ENCODE peak calls at places on chromosome 1, in nine cellular contexts. S is cardiac muscle cell; B is heart right ventricle; O is AG04450; V is hepatocyte; C is effector memory CD4-positive, alpha-beta T cell; E is PC-3; R is body of pancreas; Q is upper lobe of right lung. H is an unnamed sample.

GRCh38 chr1:151898519-151898991 is 10.8 kb downstream of the THEM4 start:
- DNase-seq in Q (no peak), S (no peak), V (no peak), O (no peak), C (peak; percentile 71), B (no peak), R (no peak), E (no peak), H (no peak)

GRCh38 chr1:29687601-29688244 is 451.4 kb downstream of the PTPRU start:
- DNase-seq in B (no peak), Q (peak; percentile 6), S (no peak), O (no peak), V (no peak), R (no peak), E (no peak), C (no peak), H (no peak)

GRCh38 chr1:203144661-203145060 is 17.1 kb downstream of the ADORA1 start:
- DNase-seq in S (no peak), R (peak; percentile 54), C (no peak), O (no peak), E (peak; percentile 35), V (no peak), B (no peak), Q (no peak), H (no peak)

GRCh38 chr1:229150518-229150917 is 120.4 kb upstream of the RAB4A start:
- DNase-seq in B (no peak), Q (no peak), O (no peak), E (no peak), C (no peak), R (no peak), V (no peak), S (no peak), H (no peak)

GRCh38 chr1:80218112-80218511 is 1211.6 kb upstream of the ADGRL4 start:
- DNase-seq in C (no peak), E (peak; percentile 77), B (no peak), V (peak; percentile 69), Q (no peak), R (no peak), O (peak; percentile 11), S (peak; percentile 55), H (no peak)

GRCh38 chr1:219125342-219125741 is 48.3 kb upstream of the LYPLAL1 start:
- DNase-seq in B (no peak), R (no peak), E (no peak), O (no peak), Q (no peak), C (no peak), S (no peak), V (no peak), H (no peak)

GRCh38 chr1:16441312-16441641 is 753 bp downstream of the NECAP2 start:
- DNase-seq in O (no peak), B (no peak), E (peak; percentile 39), V (peak; percentile 35), R (no peak), C (no peak), Q (no peak), S (no peak), H (no peak)

GRCh38 chr1:53681647-53682368 is 57.2 kb downstream of the GLIS1 start:
- DNase-seq in E (peak; percentile 71), V (peak; percentile 87), R (peak; percentile 26), Q (no peak), B (peak; percentile 14), S (peak; percentile 63), O (no peak), C (no peak), H (no peak)

GRCh38 chr1:87940410-87940809 is 611.7 kb downstream of the LMO4 start:
- DNase-seq in B (no peak), S (no peak), C (no peak), R (no peak), O (no peak), Q (no peak), E (no peak), V (no peak), H (no peak)

GRCh38 chr1:21680381-21680780 is 11.2 kb upstream of the RAP1GAP start:
- DNase-seq in O (no peak), C (no peak), R (no peak), E (no peak), B (no peak), S (no peak), Q (no peak), V (no peak), H (no peak)

GRCh38 chr1:207813513-207813881 is 61.6 kb downstream of the CD46 start:
- DNase-seq in R (no peak), O (no peak), B (no peak), C (no peak), Q (no peak), V (no peak), S (no peak), E (no peak), H (no peak)

GRCh38 chr1:207815913-207816312 is 64.1 kb downstream of the CD46 start:
- DNase-seq in O (no peak), R (no peak), Q (no peak), C (no peak), V (no peak), E (peak; percentile 85), S (no peak), B (no peak), H (no peak)

GRCh38 chr1:207815466-207815865 is 63.6 kb downstream of the CD46 start:
- DNase-seq in B (no peak), C (no peak), O (no peak), Q (no peak), E (no peak), R (no peak), V (no peak), S (no peak), H (no peak)

GRCh38 chr1:207813946-207814345 is 62.1 kb downstream of the CD46 start:
- DNase-seq in Q (no peak), O (no peak), E (no peak), S (no peak), R (no peak), C (no peak), B (no peak), V (no peak), H (no peak)

DNA sequence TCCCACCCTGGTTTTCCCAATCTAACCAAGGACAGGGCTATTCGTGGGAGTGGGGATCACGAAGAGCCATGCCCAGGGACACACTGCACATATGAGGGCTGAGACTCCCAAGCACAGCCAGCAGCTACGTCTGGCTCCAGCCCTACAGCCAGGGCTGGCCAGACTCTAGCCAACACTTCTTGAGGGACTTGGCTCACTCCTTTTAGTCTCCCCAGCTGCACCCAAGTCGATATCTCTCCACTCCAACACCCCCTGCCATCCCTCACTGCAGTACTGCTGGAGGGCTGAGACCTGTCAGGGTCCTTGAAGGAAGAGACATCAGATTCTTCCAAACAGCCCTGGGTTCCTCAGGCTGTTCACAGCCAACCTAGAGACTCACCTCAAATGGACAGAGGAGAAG is 62.6 kb downstream of the CD46 start:
- DNase-seq in C (no peak), E (no peak), S (no peak), Q (no peak), V (no peak), R (no peak), O (no peak), B (no peak), H (no peak)
- H3K27ac ChIP-seq in C (peak overlapping the region; percentile 10), E (no peak overlapping the region), S (no peak overlapping the region), Q (no peak overlapping the region), V (no peak overlapping the region), R (peak overlapping the region; percentile 39), O (no peak overlapping the region), B (peak overlapping the region; percentile 63), H (peak overlapping the region; percentile 85)

GRCh38 chr1:110070968-110071307 is 466 bp upstream of the ALX3 start:
- DNase-seq in O (no peak), V (no peak), S (no peak), R (no peak), C (no peak), Q (no peak), E (no peak), B (no peak), H (no peak)
- H3K27me3 ChIP-seq in O (peaks cover 87% of the 10 kb centered on the region), V (peaks cover 82% of the 10 kb centered on the region), S (peaks cover 100% of the 10 kb centered on the region), R (peaks cover 43% of the 10 kb centered on the region), C (peaks cover 41% of the 10 kb centered on the region), Q (peaks cover 72% of the 10 kb centered on the region), E (no peaks in the 10 kb centered on the region), B (peaks cover 76% of the 10 kb centered on the region), H (no peaks in the 10 kb centered on the region)

GRCh38 chr1:212294983-212295382 is 9.8 kb downstream of the PPP2R5A start:
- DNase-seq in E (no peak), B (no peak), O (no peak), V (no peak), Q (no peak), C (no peak), R (no peak), S (no peak), H (no peak)

GRCh38 chr1:212290608-212291007 is 5.4 kb downstream of the PPP2R5A start:
- DNase-seq in E (peak; percentile 69), C (no peak), R (no peak), V (no peak), Q (no peak), O (no peak), S (no peak), B (no peak), H (no peak)

GRCh38 chr1:212293579-212293978 is 8.4 kb downstream of the PPP2R5A start:
- DNase-seq in O (no peak), B (no peak), V (peak; percentile 24), S (peak; percentile 11), R (no peak), E (no peak), C (no peak), Q (no peak), H (no peak)

GRCh38 chr1:212291505-212292134 is 6.4 kb downstream of the PPP2R5A start:
- DNase-seq in E (peak; percentile 84), O (no peak), S (peak; percentile 67), V (peak; percentile 71), Q (no peak), B (no peak), C (no peak), R (no peak), H (no peak)

GRCh38 chr1:212292250-212292924 is 7.2 kb downstream of the PPP2R5A start:
- DNase-seq in Q (no peak), C (no peak), E (no peak), V (no peak), S (no peak), R (no peak), B (no peak), O (no peak), H (no peak)
- H3K4me3 ChIP-seq in Q (no peak overlapping the region), C (no peak overlapping the region), E (no peak overlapping the region), V (no peak overlapping the region), S (no peak overlapping the region), R (no peak overlapping the region), B (no peak overlapping the region), O (no peak overlapping the region), H (no peak overlapping the region)

GRCh38 chr1:164792410-164793004 is 233.5 kb downstream of the PBX1 start:
- DNase-seq in R (no peak), E (no peak), O (no peak), V (no peak), Q (no peak), S (no peak), B (no peak), C (no peak), H (peak; percentile 44)
- H3K27ac ChIP-seq in R (no peak overlapping the region), E (no peak overlapping the region), O (no peak overlapping the region), V (no peak overlapping the region), Q (no peak overlapping the region), S (no peak overlapping the region), B (no peak overlapping the region), C (no peak overlapping the region), H (no peak overlapping the region)

GRCh38 chr1:165449121-165449520 is 4.2 kb upstream of the RXRG start:
- DNase-seq in R (no peak), C (no peak), O (no peak), V (no peak), S (no peak), B (no peak), Q (no peak), E (no peak), H (no peak)
- H3K27me3 ChIP-seq in R (peaks cover 18% of the 10 kb centered on the region), C (peaks cover 20% of the 10 kb centered on the region), O (peaks cover 14% of the 10 kb centered on the region), V (peaks cover 30% of the 10 kb centered on the region), S (no peaks in the 10 kb centered on the region), B (peaks cover 5% of the 10 kb centered on the region), Q (peaks cover 5% of the 10 kb centered on the region), E (peaks cover 52% of the 10 kb centered on the region), H (no peaks in the 10 kb centered on the region)

H was measured in right cardiac atrium.